ENCODE peak calls at places on chromosome 21, in nine cellular contexts. X is M059J, P is hepatic stellate cell, G is WTC11, I is foreskin keratinocyte, Q is NCI-H510A treated with DMSO at 0.1 percent for 48 hours, B is MM.1S, S is HAP-1, R is ureter. J is an unnamed sample.
A peak's percentile ranks its signal among the peaks of the same experiment; 100 is the strongest.

GRCh38 chr21:16116798-16117197 is 387.0 kb downstream of the USP25 start:
- DNase-seq in X (peak; percentile 4), P (peak; percentile 9), G (no peak), I (peak; percentile 42), Q (no peak), B (no peak), S (no peak), R (no peak), J (no peak)

GRCh38 chr21:37346841-37347430 is 19.6 kb upstream of the DYRK1A start:
- DNase-seq in X (no peak), P (no peak), G (no peak), I (no peak), Q (no peak), B (no peak), S (no peak), R (no peak), J (no peak)

GRCh38 chr21:35048183-35048601 is 910 bp downstream of the RUNX1 start:
- DNase-seq in X (peak; percentile 84), P (no peak), G (no peak), I (no peak), Q (peak; percentile 49), B (peak; percentile 66), S (no peak), R (no peak), J (peak; percentile 32)

GRCh38 chr21:29712818-29713217 is 227.0 kb downstream of the GRIK1 start:
- DNase-seq in X (no peak), P (no peak), G (no peak), I (no peak), Q (no peak), B (no peak), S (no peak), R (no peak), J (no peak)

GRCh38 chr21:44416193-44416592 is 39.1 kb upstream of the LRRC3 start:
- DNase-seq in X (no peak), P (no peak), G (no peak), I (no peak), Q (no peak), B (no peak), S (no peak), R (peak; percentile 32), J (no peak)

GRCh38 chr21:45365608-45366241 is 39.2 kb upstream of the COL18A1 start:
- DNase-seq in X (peak; percentile 97), P (peak; percentile 46), G (peak; percentile 61), I (no peak), Q (no peak), B (no peak), S (peak; percentile 47), R (no peak), J (no peak)

GRCh38 chr21:25506887-25507286 is 100.4 kb downstream of the MRPL39 start:
- DNase-seq in X (no peak), P (peak; percentile 2), G (no peak), I (no peak), Q (no peak), B (no peak), S (no peak), R (no peak), J (no peak)

GRCh38 chr21:26432410-26432809 is 140.7 kb downstream of the CYYR1 start:
- DNase-seq in X (no peak), P (no peak), G (no peak), I (no peak), Q (no peak), B (peak; percentile 88), S (no peak), R (no peak), J (no peak)

GRCh38 chr21:15592271-15592860 is 137.4 kb upstream of the USP25 start:
- DNase-seq in X (peak; percentile 36), P (peak; percentile 10), G (no peak), I (no peak), Q (peak; percentile 74), B (peak; percentile 50), S (peak; percentile 12), R (no peak), J (no peak)

GRCh38 chr21:42840411-42841155 is 38.8 kb downstream of the WDR4 start:
- DNase-seq in X (no peak), P (no peak), G (no peak), I (no peak), Q (no peak), B (no peak), S (no peak), R (peak; percentile 14), J (no peak)

GRCh38 chr21:31537872-31538576 is 121.5 kb upstream of the SOD1 start:
- DNase-seq in X (no peak), P (no peak), G (peak; percentile 68), I (no peak), Q (no peak), B (no peak), S (no peak), R (no peak), J (no peak)

GRCh38 chr21:42716074-42716473 is 62.7 kb downstream of the PDE9A start:
- DNase-seq in X (no peak), P (no peak), G (no peak), I (no peak), Q (no peak), B (no peak), S (no peak), R (no peak), J (no peak)

GRCh38 chr21:46183910-46184624 is at the start of gene SPATC1L:
- DNase-seq in X (peak; percentile 69), P (peak; percentile 74), G (peak; percentile 69), I (peak; percentile 28), Q (peak; percentile 14), B (peak; percentile 73), S (no peak), R (peak; percentile 82), J (peak; percentile 76)

GRCh38 chr21:16280731-16281130 is 550.9 kb downstream of the USP25 start:
- DNase-seq in X (no peak), P (no peak), G (no peak), I (no peak), Q (no peak), B (no peak), S (peak; percentile 75), R (no peak), J (no peak)

GRCh38 chr21:42153746-42154145 is 65.2 kb upstream of the ABCG1 start:
- DNase-seq in X (no peak), P (no peak), G (no peak), I (no peak), Q (no peak), B (no peak), S (no peak), R (no peak), J (no peak)

GRCh38 chr21:44947930-44948331 is 8.1 kb downstream of the SLX9 start:
- DNase-seq in X (no peak), P (no peak), G (no peak), I (no peak), Q (no peak), B (no peak), S (no peak), R (no peak), J (no peak)

GRCh38 chr21:15651172-15651571 is 78.6 kb upstream of the USP25 start:
- DNase-seq in X (no peak), P (no peak), G (no peak), I (no peak), Q (no peak), B (no peak), S (no peak), R (no peak), J (no peak)

GRCh38 chr21:42699196-42699595 is 45.8 kb downstream of the PDE9A start:
- DNase-seq in X (no peak), P (no peak), G (no peak), I (no peak), Q (no peak), B (no peak), S (no peak), R (no peak), J (no peak)

GRCh38 chr21:38486221-38486620 is 12.1 kb downstream of the ERG start:
- DNase-seq in X (peak; percentile 70), P (no peak), G (no peak), I (peak; percentile 95), Q (peak; percentile 86), B (no peak), S (no peak), R (no peak), J (no peak)

GRCh38 chr21:39451332-39452206 is at the start of gene SH3BGR:
- DNase-seq in X (peak; percentile 40), P (no peak), G (peak; percentile 70), I (no peak), Q (peak; percentile 13), B (no peak), S (no peak), R (peak; percentile 54), J (peak; percentile 61)

GRCh38 chr21:15682977-15683376 is 46.8 kb upstream of the USP25 start:
- DNase-seq in X (peak; percentile 42), P (no peak), G (no peak), I (no peak), Q (no peak), B (no peak), S (no peak), R (no peak), J (no peak)

GRCh38 chr21:45147473-45148315 is 73.3 kb downstream of the ADARB1 start:
- DNase-seq in X (peak; percentile 25), P (no peak), G (no peak), I (no peak), Q (no peak), B (no peak), S (no peak), R (peak; percentile 37), J (no peak)

GRCh38 chr21:42737969-42738590 is 84.7 kb downstream of the PDE9A start:
- DNase-seq in X (no peak), P (no peak), G (no peak), I (no peak), Q (no peak), B (no peak), S (no peak), R (no peak), J (peak; percentile 43)

GRCh38 chr21:18228060-18228739 is 16.4 kb upstream of the CHODL start:
- DNase-seq in X (no peak), P (no peak), G (no peak), I (no peak), Q (no peak), B (no peak), S (no peak), R (no peak), J (no peak)

GRCh38 chr21:31873275-31873695 is 465 bp downstream of the HUNK start:
- DNase-seq in X (no peak), P (no peak), G (peak; percentile 42), I (no peak), Q (peak; percentile 34), B (peak; percentile 64), S (no peak), R (no peak), J (no peak)

GRCh38 chr21:45582128-45582527 is 39.9 kb upstream of the SLC19A1 start:
- DNase-seq in X (no peak), P (no peak), G (no peak), I (no peak), Q (no peak), B (no peak), S (no peak), R (peak; percentile 14), J (no peak)

J was measured in lung.